ENCODE peak calls at places on chromosomes 2 and 18, in six cellular contexts. D is PC-9, B is heart left ventricle, Q is lower lobe of right lung, L is foreskin keratinocyte, R is GM23338. A is an unnamed sample.
A peak's percentile ranks its signal among the peaks of the same experiment; 100 is the strongest.

GRCh38 chr2:169933124-169933711 is 106.0 kb downstream of the UBR3 start:
- DNase-seq in B (no peak), L (peak; percentile 14), R (peak; percentile 61), Q (no peak), D (no peak), A (no peak)

GRCh38 chr2:239249781-239250180 is 151.0 kb downstream of the HDAC4 start:
- DNase-seq in R (no peak), D (no peak), B (peak; percentile 85), Q (peak; percentile 73), L (no peak), A (no peak)

GRCh38 chr18:23916338-23916737 is 98.2 kb upstream of the TTC39C start:
- DNase-seq in D (no peak), R (no peak), L (no peak), B (no peak), Q (no peak), A (no peak)

GRCh38 chr18:60232541-60232940 is 140.0 kb downstream of the MC4R start:
- DNase-seq in D (peak; percentile 79), L (peak; percentile 83), Q (no peak), B (no peak), R (no peak), A (no peak)

GRCh38 chr2:45178359-45178758 is 169.1 kb upstream of the SIX2 start:
- DNase-seq in R (no peak), L (no peak), Q (no peak), D (peak; percentile 48), B (no peak), A (no peak)

GRCh38 chr2:222930862-222931261 is 70.0 kb downstream of the ACSL3 start:
- DNase-seq in Q (no peak), D (no peak), L (no peak), R (no peak), B (no peak), A (no peak)

GRCh38 chr2:42390401-42390969 is 29.5 kb upstream of the COX7A2L start:
- DNase-seq in L (no peak), D (no peak), B (no peak), R (no peak), Q (no peak), A (no peak)

GRCh38 chr18:36352384-36352783 is 54.9 kb downstream of the FHOD3 start:
- DNase-seq in L (peak; percentile 51), B (no peak), D (no peak), R (no peak), Q (no peak), A (no peak)

GRCh38 chr2:231047270-231047921 is 9.3 kb upstream of the PSMD1 start:
- DNase-seq in Q (no peak), D (no peak), B (no peak), L (no peak), R (no peak), A (peak; percentile 37)

GRCh38 chr2:30239308-30240161 is 8.2 kb downstream of the LBH start:
- DNase-seq in B (peak; percentile 71), D (peak; percentile 52), L (no peak), R (peak; percentile 84), Q (peak; percentile 72), A (peak; percentile 74)

GRCh38 chr2:95401480-95401879 is 1.0 kb upstream of the FAHD2A start:
- DNase-seq in Q (no peak), R (no peak), D (no peak), L (no peak), B (no peak), A (no peak)

GRCh38 chr2:240569998-240570530 is 1.8 kb downstream of the RNPEPL1 start:
- DNase-seq in B (peak; percentile 15), L (no peak), Q (peak; percentile 50), R (no peak), D (no peak), A (peak; percentile 65)

GRCh38 chr18:59823611-59824195 is 76.1 kb upstream of the PMAIP1 start:
- DNase-seq in L (peak; percentile 25), D (peak; percentile 60), Q (no peak), R (peak; percentile 94), B (peak; percentile 55), A (no peak)

GRCh38 chr18:7945882-7946281 is 378.8 kb downstream of the PTPRM start:
- DNase-seq in D (peak; percentile 86), Q (no peak), L (peak; percentile 60), B (no peak), R (no peak), A (no peak)

GRCh38 chr2:32008811-32009478 is 1.9 kb downstream of the MEMO1 start:
- DNase-seq in R (peak; percentile 19), Q (no peak), B (peak; percentile 21), L (no peak), D (peak; percentile 54), A (no peak)

GRCh38 chr2:171814883-171815282 is 79.2 kb downstream of the SLC25A12 start:
- DNase-seq in L (no peak), B (no peak), R (no peak), D (no peak), Q (no peak), A (no peak)

GRCh38 chr2:181742908-181743722 is 62.8 kb upstream of the NEUROD1 start:
- DNase-seq in Q (no peak), R (peak; percentile 60), D (peak; percentile 59), L (peak; percentile 29), B (peak; percentile 26), A (no peak)

GRCh38 chr2:148813603-148814065 is 61.4 kb upstream of the KIF5C start:
- DNase-seq in L (no peak), B (no peak), Q (no peak), R (peak; percentile 98), D (no peak), A (no peak)

GRCh38 chr18:80103231-80103630 is 5.8 kb upstream of the ADNP2 start:
- DNase-seq in B (no peak), Q (no peak), D (no peak), L (no peak), R (no peak), A (no peak)

GRCh38 chr2:202169826-202170424 is 68.5 kb downstream of the SUMO1 start:
- DNase-seq in D (no peak), L (no peak), Q (no peak), R (no peak), B (no peak), A (no peak)
- TF ChIP-seq CTCF in D (no peak), L (no peak), Q (no peak), R (no peak), B (no peak), A (no peak)

GRCh38 chr2:101714098-101714497 is 16.6 kb downstream of the MAP4K4 start:
- DNase-seq in L (no peak), D (no peak), Q (no peak), R (no peak), B (no peak), A (no peak)

GRCh38 chr2:101718993-101719571 is 21.6 kb downstream of the MAP4K4 start:
- DNase-seq in D (no peak), R (no peak), Q (no peak), B (no peak), L (no peak), A (no peak)

GRCh38 chr2:101720732-101721131 is 23.2 kb downstream of the MAP4K4 start:
- DNase-seq in R (no peak), D (no peak), B (no peak), Q (no peak), L (no peak), A (no peak)

GRCh38 chr2:101718479-101718878 is 21.0 kb downstream of the MAP4K4 start:
- DNase-seq in R (no peak), B (no peak), D (no peak), L (no peak), Q (no peak), A (no peak)

DNA sequence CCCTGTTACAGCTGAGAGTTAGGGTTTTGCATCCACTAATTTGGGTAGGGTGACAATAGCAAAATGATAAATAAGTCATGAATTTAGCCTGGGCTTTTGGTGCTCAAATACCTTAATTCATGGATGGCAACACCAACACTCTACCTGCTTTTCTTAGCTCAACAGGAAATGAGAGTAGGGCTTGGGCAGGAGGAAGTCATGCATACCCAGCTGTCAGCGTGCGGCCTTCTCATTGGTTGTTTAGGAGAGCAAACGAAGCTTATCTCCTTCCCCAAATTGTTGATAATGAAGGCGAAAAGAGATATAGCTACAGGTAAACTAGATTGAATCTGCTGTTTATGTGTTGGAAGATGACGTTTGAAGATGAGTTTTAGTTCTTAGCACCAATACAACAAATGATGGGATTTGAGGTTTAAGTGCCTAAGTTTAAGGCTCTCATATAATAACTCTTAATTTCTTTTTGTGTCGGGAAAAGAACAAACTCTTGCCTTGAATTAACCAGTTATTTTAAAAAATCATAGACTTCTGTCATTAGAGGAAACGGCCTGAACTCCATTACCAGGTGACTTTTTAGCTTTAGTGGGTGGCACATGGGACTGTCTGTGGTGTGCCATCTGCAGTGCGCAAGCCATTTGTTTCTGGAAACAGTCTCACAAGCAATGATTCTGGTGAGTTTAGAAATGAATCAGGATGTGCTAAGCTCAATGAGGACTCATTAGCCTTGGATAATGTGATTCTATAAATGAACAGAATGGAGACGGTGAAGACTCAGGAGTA is 19.7 kb downstream of the MAP4K4 start:
- DNase-seq in Q (no peak), R (no peak), B (no peak), L (no peak), D (no peak), A (no peak)
- H3K4me1 ChIP-seq in Q (peaks cover 28% of the 10 kb centered on the region), R (peaks cover 30% of the 10 kb centered on the region), B (no peaks in the 10 kb centered on the region), L (peaks cover 9% of the 10 kb centered on the region), D (peaks cover 18% of the 10 kb centered on the region), A (peaks cover 13% of the 10 kb centered on the region)

GRCh38 chr2:84833481-84834150 is 47.3 kb downstream of the TRABD2A start:
- DNase-seq in D (no peak), L (no peak), Q (no peak), R (no peak), B (no peak), A (no peak)

GRCh38 chr2:84832772-84833461 is 48.0 kb downstream of the TRABD2A start:
- DNase-seq in R (peak; percentile 21), Q (peak; percentile 53), B (peak; percentile 28), D (no peak), L (no peak), A (no peak)

GRCh38 chr2:84830095-84830494 is 50.8 kb downstream of the TRABD2A start:
- DNase-seq in B (peak; percentile 52), D (no peak), L (no peak), R (peak; percentile 14), Q (peak; percentile 75), A (peak; percentile 74)

GRCh38 chr2:84829693-84830092 is 51.2 kb downstream of the TRABD2A start:
- DNase-seq in B (no peak), Q (no peak), R (no peak), D (no peak), L (no peak), A (no peak)

DNA sequence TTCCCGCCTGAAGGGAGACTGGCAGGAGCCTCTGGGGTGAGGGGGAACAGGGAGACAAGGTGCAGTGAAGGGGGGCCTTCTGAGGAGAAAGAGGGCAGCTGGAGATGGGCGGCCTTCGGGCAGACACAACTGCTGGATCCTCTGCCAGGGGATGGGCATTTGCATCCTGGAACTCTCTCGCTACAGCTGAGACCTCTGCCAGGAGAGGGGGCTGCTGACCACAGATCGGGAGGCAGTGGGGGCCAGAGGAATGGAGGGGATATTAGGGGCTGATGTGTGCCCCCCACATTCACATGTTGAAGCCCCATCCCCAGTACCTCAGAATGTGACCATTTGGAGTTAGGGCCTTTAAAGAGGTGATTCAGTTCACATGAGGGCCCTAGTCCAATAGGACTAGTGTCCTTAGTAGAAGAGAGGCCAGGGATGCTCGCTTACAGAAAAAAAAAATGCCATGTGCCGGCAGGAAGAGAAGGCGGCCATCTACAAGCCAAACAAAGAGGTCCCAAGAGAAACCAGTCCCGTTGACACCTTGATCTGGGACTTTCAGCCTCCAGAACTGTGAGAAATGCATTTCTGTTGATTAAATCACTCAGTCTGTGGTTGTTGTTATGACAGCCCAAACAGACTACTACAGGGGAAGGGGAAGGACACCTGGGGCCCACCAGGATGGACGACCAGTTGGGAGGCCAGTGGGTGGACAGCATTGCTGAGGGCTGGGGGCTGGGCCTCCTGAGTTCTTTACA is 50.0 kb downstream of the TRABD2A start:
- DNase-seq in L (no peak), R (peak; percentile 12), D (no peak), Q (no peak), B (no peak), A (no peak)
- TF ChIP-seq CTCF in L (no peak), R (peak; percentile 77), D (no peak), Q (no peak), B (no peak), A (no peak)

GRCh38 chr18:48827321-48828200 is 123.2 kb downstream of the SMAD7 start:
- DNase-seq in D (peak; percentile 51), L (no peak), Q (peak; percentile 28), B (peak; percentile 18), R (peak; percentile 76), A (peak; percentile 50)
- H3K4me1 ChIP-seq in D (peaks cover 31% of the 10 kb centered on the region), L (peaks cover 3% of the 10 kb centered on the region), Q (peaks cover 63% of the 10 kb centered on the region), B (peaks cover 23% of the 10 kb centered on the region), R (peaks cover 32% of the 10 kb centered on the region), A (peaks cover 20% of the 10 kb centered on the region)